ENCODE peak calls at places on chromosomes 3 and 15, in eight cellular contexts. M is Peyer's patch, U is PC-9, G is PC-3, I is fibroblast of the aortic adventitia, A is fibroblast of pulmonary artery, L is fibroblast of mammary gland, V is A549. P is an unnamed sample.

GRCh38 chr15:39195988-39196486 is 384.8 kb upstream of the THBS1 start:
- DNase-seq in M (no peak), U (peak; percentile 97), G (peak; percentile 100), I (peak; percentile 81), A (peak; percentile 71), L (peak; percentile 84), V (peak; percentile 79), P (peak; percentile 58)

GRCh38 chr15:32642667-32643425 is 1.3 kb downstream of the SCG5 start:
- DNase-seq in M (no peak), U (no peak), G (no peak), I (no peak), A (no peak), L (no peak), V (no peak), P (no peak)

GRCh38 chr3:31562525-31562924 is 29.8 kb downstream of the STT3B start:
- DNase-seq in M (no peak), U (no peak), G (no peak), I (no peak), A (no peak), L (no peak), V (no peak), P (no peak)

GRCh38 chr3:170410428-170411029 is 8.1 kb upstream of the CLDN11 start:
- DNase-seq in M (no peak), U (no peak), G (peak; percentile 64), I (peak; percentile 56), A (peak; percentile 53), L (peak; percentile 56), V (peak; percentile 41), P (peak; percentile 50)

GRCh38 chr15:80776420-80777045 is 2.6 kb upstream of the CEMIP start:
- DNase-seq in M (peak; percentile 37), U (no peak), G (peak; percentile 74), I (peak; percentile 84), A (peak; percentile 90), L (peak; percentile 80), V (peak; percentile 86), P (peak; percentile 86)

GRCh38 chr3:28850186-28850585 is 430.7 kb upstream of the RBMS3 start:
- DNase-seq in M (no peak), U (no peak), G (no peak), I (peak; percentile 66), A (peak; percentile 75), L (no peak), V (no peak), P (peak; percentile 34)

GRCh38 chr3:46692566-46692983 is 904 bp downstream of the ALS2CL start:
- DNase-seq in M (no peak), U (peak; percentile 97), G (peak; percentile 91), I (no peak), A (no peak), L (no peak), V (peak; percentile 67), P (no peak)

GRCh38 chr3:45480218-45480617 is 91.8 kb downstream of the LARS2 start:
- DNase-seq in M (no peak), U (peak; percentile 81), G (peak; percentile 22), I (peak; percentile 13), A (no peak), L (no peak), V (no peak), P (no peak)

GRCh38 chr15:53448215-53449001 is 311.1 kb downstream of the WDR72 start:
- DNase-seq in M (no peak), U (no peak), G (no peak), I (no peak), A (no peak), L (no peak), V (no peak), P (no peak)

GRCh38 chr3:46962990-46963389 is 13.6 kb downstream of the CCDC12 start:
- DNase-seq in M (no peak), U (peak; percentile 74), G (peak; percentile 59), I (no peak), A (no peak), L (no peak), V (no peak), P (no peak)

GRCh38 chr3:66463054-66463631 is 37.7 kb downstream of the LRIG1 start:
- DNase-seq in M (no peak), U (no peak), G (peak; percentile 40), I (no peak), A (no peak), L (peak; percentile 39), V (peak; percentile 22), P (no peak)

GRCh38 chr3:45010718-45011355 is 15.3 kb upstream of the CLEC3B start:
- DNase-seq in M (no peak), U (no peak), G (no peak), I (peak; percentile 43), A (peak; percentile 53), L (peak; percentile 69), V (no peak), P (peak; percentile 68)

GRCh38 chr15:71920573-71920972 is 110.2 kb downstream of the NR2E3 start:
- DNase-seq in M (no peak), U (no peak), G (no peak), I (no peak), A (no peak), L (no peak), V (no peak), P (no peak)

GRCh38 chr15:87959080-87959479 is 297.5 kb downstream of the NTRK3 start:
- DNase-seq in M (no peak), U (no peak), G (no peak), I (no peak), A (no peak), L (no peak), V (no peak), P (no peak)

GRCh38 chr3:78957456-78957855 is 810.3 kb downstream of the ROBO1 start:
- DNase-seq in M (no peak), U (no peak), G (no peak), I (no peak), A (no peak), L (no peak), V (no peak), P (no peak)

GRCh38 chr15:77819271-77819806 is 186.6 kb upstream of the LINGO1 start:
- DNase-seq in M (no peak), U (no peak), G (no peak), I (no peak), A (no peak), L (no peak), V (no peak), P (no peak)

GRCh38 chr15:77816983-77817382 is 184.3 kb upstream of the LINGO1 start:
- DNase-seq in M (no peak), U (no peak), G (no peak), I (no peak), A (no peak), L (no peak), V (no peak), P (no peak)

GRCh38 chr15:77819841-77820728 is 187.4 kb upstream of the LINGO1 start:
- DNase-seq in M (no peak), U (no peak), G (peak; percentile 9), I (no peak), A (no peak), L (peak; percentile 6), V (peak; percentile 70), P (no peak)

GRCh38 chr15:77817434-77817833 is 184.7 kb upstream of the LINGO1 start:
- DNase-seq in M (no peak), U (no peak), G (no peak), I (no peak), A (no peak), L (no peak), V (no peak), P (no peak)

GRCh38 chr15:77818484-77819270 is 186.0 kb upstream of the LINGO1 start:
- DNase-seq in M (no peak), U (no peak), G (no peak), I (no peak), A (no peak), L (no peak), V (no peak), P (no peak)
- H3K4me3 ChIP-seq in M (peak overlapping the region; percentile 41), U (no peak overlapping the region), G (no peak overlapping the region), I (no peak overlapping the region), A (no peak overlapping the region), L (no peak overlapping the region), V (peak overlapping the region; percentile 54), P (no peak overlapping the region)

GRCh38 chr15:69037482-69037881 is 23.0 kb downstream of the NOX5 start:
- DNase-seq in M (no peak), U (no peak), G (no peak), I (no peak), A (no peak), L (no peak), V (no peak), P (no peak)

GRCh38 chr15:69036856-69037255 is 22.4 kb downstream of the NOX5 start:
- DNase-seq in M (no peak), U (no peak), G (no peak), I (no peak), A (no peak), L (no peak), V (no peak), P (no peak)

GRCh38 chr15:69035918-69036258 is 21.4 kb downstream of the NOX5 start:
- DNase-seq in M (no peak), U (no peak), G (no peak), I (no peak), A (no peak), L (no peak), V (no peak), P (no peak)

GRCh38 chr15:69034352-69034751 is 19.9 kb downstream of the NOX5 start:
- DNase-seq in M (no peak), U (peak; percentile 73), G (peak; percentile 96), I (peak; percentile 58), A (peak; percentile 56), L (peak; percentile 89), V (no peak), P (peak; percentile 51)

GRCh38 chr15:69035205-69035917 is 20.9 kb downstream of the NOX5 start:
- DNase-seq in M (no peak), U (no peak), G (peak; percentile 92), I (no peak), A (peak; percentile 26), L (no peak), V (peak; percentile 75), P (no peak)
- TF ChIP-seq CTCF in M (peak; percentile 44), U (no peak), G (no peak), I (no peak), A (peak; percentile 39), L (no peak), V (peak; percentile 64), P (peak; percentile 35)

DNA sequence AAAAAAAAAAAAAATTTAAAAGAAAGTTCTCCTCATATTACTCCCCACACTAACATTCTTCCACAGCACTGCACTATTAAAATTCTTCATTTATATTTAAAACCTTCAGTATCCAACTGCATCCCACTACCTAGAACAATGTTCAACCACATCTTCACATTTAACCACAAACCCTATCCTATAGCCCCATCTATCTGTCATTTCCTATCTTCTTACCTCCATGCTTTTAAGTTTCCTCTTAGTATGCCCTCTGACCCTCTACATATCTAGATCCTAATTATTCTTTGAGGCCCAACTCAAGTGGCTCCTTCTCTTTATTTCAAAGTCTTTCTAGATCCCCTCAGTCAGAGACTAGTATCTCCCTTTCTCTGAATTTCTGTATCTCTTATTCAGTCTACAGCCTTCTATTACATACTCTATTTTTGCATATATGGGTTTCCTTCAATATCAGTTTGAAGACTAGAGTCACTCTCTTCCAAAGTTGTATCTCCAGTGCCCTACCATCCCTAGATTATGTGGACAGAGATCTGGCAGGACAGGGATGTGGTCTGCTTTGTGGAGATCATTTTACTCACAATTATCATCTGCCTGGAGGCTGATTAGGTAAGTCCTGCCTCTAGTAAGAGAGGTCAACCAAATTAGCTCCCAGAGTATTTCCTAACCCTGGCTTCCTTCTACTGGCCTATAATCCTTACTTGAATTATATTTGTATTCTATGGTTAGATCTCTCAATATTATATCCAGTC is 1.4 kb downstream of the CIAO2A start:
- DNase-seq in M (no peak), U (no peak), G (peak; percentile 28), I (no peak), A (no peak), L (no peak), V (peak; percentile 44), P (no peak)
- H3K4me3 ChIP-seq in M (peak overlapping the region; percentile 69), U (peak overlapping the region; percentile 67), G (peak overlapping the region; percentile 90), I (peak overlapping the region; percentile 96), A (peak overlapping the region; percentile 86), L (peak overlapping the region; percentile 79), V (peak overlapping the region; percentile 68), P (no peak overlapping the region)

GRCh38 chr15:62124953-62125263 is 40.2 kb downstream of the C2CD4B start:
- DNase-seq in M (no peak), U (no peak), G (no peak), I (no peak), A (peak; percentile 45), L (no peak), V (peak; percentile 33), P (peak; percentile 18)
- TF ChIP-seq CTCF in M (no peak), U (no peak), G (no peak), I (no peak), A (no peak), L (no peak), V (no peak), P (no peak)